ENCODE peak calls at places on chromosomes 12 and 14, in seven cellular contexts. One of them, this sample, is unnamed.

GRCh38 chr14:72023128-72024042 is 91.2 kb downstream of the RGS6 start:
- DNase-seq in IMR-90: no peak
- DNase-seq in H9: no peak
- DNase-seq in mesenchymal stem cell: no peak
- DNase-seq in mesendoderm: no peak
- DNase-seq in neuronal stem cell: no peak
- DNase-seq in H1: no peak
- DNase-seq in this sample: peak

GRCh38 chr12:59046763-59047534 is 126.6 kb upstream of the LRIG3 start:
- DNase-seq in IMR-90: no peak
- DNase-seq in H9: no peak
- DNase-seq in mesenchymal stem cell: no peak
- DNase-seq in mesendoderm: no peak
- DNase-seq in neuronal stem cell: no peak
- DNase-seq in H1: no peak
- DNase-seq in this sample: no peak

GRCh38 chr12:34396861-34397590 is 374.7 kb downstream of the ALG10 start:
- DNase-seq in IMR-90: no peak
- DNase-seq in H9: peak
- DNase-seq in mesenchymal stem cell: no peak
- DNase-seq in mesendoderm: no peak
- DNase-seq in neuronal stem cell: no peak
- DNase-seq in H1: peak
- DNase-seq in this sample: no peak

GRCh38 chr12:25578739-25579138 is 25.7 kb upstream of the LMNTD1 start:
- DNase-seq in IMR-90: no peak
- DNase-seq in H9: no peak
- DNase-seq in mesenchymal stem cell: no peak
- DNase-seq in mesendoderm: no peak
- DNase-seq in neuronal stem cell: no peak
- DNase-seq in H1: no peak
- DNase-seq in this sample: no peak

GRCh38 chr14:92426237-92426636 is 87.3 kb upstream of the RIN3 start:
- DNase-seq in IMR-90: peak
- DNase-seq in H9: no peak
- DNase-seq in mesenchymal stem cell: no peak
- DNase-seq in mesendoderm: no peak
- DNase-seq in neuronal stem cell: no peak
- DNase-seq in H1: no peak
- DNase-seq in this sample: peak

GRCh38 chr12:21852251-21852650 is 77.7 kb upstream of the KCNJ8 start:
- DNase-seq in IMR-90: peak
- DNase-seq in H9: no peak
- DNase-seq in mesenchymal stem cell: no peak
- DNase-seq in mesendoderm: no peak
- DNase-seq in neuronal stem cell: no peak
- DNase-seq in H1: no peak
- DNase-seq in this sample: peak

GRCh38 chr12:26982866-26983265 is 31.3 kb downstream of the TM7SF3 start:
- DNase-seq in IMR-90: no peak
- DNase-seq in H9: no peak
- DNase-seq in mesenchymal stem cell: no peak
- DNase-seq in mesendoderm: no peak
- DNase-seq in neuronal stem cell: no peak
- DNase-seq in H1: no peak
- DNase-seq in this sample: no peak

GRCh38 chr14:95897280-95897679 is 20.6 kb downstream of the TUNAR start:
- DNase-seq in IMR-90: no peak
- DNase-seq in H9: no peak
- DNase-seq in mesenchymal stem cell: no peak
- DNase-seq in mesendoderm: no peak
- DNase-seq in neuronal stem cell: no peak
- DNase-seq in H1: no peak
- DNase-seq in this sample: no peak

GRCh38 chr14:104562606-104563005 is 17.0 kb upstream of the C14orf180 start:
- DNase-seq in IMR-90: no peak
- DNase-seq in H9: no peak
- DNase-seq in mesenchymal stem cell: no peak
- DNase-seq in mesendoderm: no peak
- DNase-seq in neuronal stem cell: no peak
- DNase-seq in H1: no peak
- DNase-seq in this sample: no peak

GRCh38 chr12:12486661-12487240 is 75.9 kb downstream of the DUSP16 start:
- DNase-seq in IMR-90: no peak
- DNase-seq in H9: no peak
- DNase-seq in mesenchymal stem cell: no peak
- DNase-seq in mesendoderm: no peak
- DNase-seq in neuronal stem cell: no peak
- DNase-seq in H1: no peak
- DNase-seq in this sample: no peak

GRCh38 chr12:44523828-44524227 is 352.3 kb downstream of the NELL2 start:
- DNase-seq in IMR-90: no peak
- DNase-seq in H9: no peak
- DNase-seq in mesenchymal stem cell: no peak
- DNase-seq in mesendoderm: no peak
- DNase-seq in neuronal stem cell: no peak
- DNase-seq in H1: no peak
- DNase-seq in this sample: no peak

GRCh38 chr12:31471823-31472222 is 119.1 kb downstream of the DENND5B start:
- DNase-seq in IMR-90: no peak
- DNase-seq in H9: no peak
- DNase-seq in mesenchymal stem cell: no peak
- DNase-seq in mesendoderm: no peak
- DNase-seq in neuronal stem cell: no peak
- DNase-seq in H1: no peak
- DNase-seq in this sample: no peak

GRCh38 chr14:41604793-41605534 is 1.7 kb upstream of the LRFN5 start:
- DNase-seq in IMR-90: peak
- DNase-seq in H9: peak
- DNase-seq in mesenchymal stem cell: peak
- DNase-seq in mesendoderm: peak
- DNase-seq in neuronal stem cell: peak
- DNase-seq in H1: no peak
- DNase-seq in this sample: peak

GRCh38 chr14:95575820-95576473 is 41.1 kb downstream of the GLRX5 start:
- DNase-seq in IMR-90: no peak
- DNase-seq in H9: peak
- DNase-seq in mesenchymal stem cell: no peak
- DNase-seq in mesendoderm: peak
- DNase-seq in neuronal stem cell: no peak
- DNase-seq in H1: no peak
- DNase-seq in this sample: no peak

GRCh38 chr12:67651380-67651695 is 2.8 kb downstream of the DYRK2 start:
- DNase-seq in IMR-90: peak
- DNase-seq in H9: no peak
- DNase-seq in mesenchymal stem cell: peak
- DNase-seq in mesendoderm: peak
- DNase-seq in neuronal stem cell: no peak
- DNase-seq in H1: no peak
- DNase-seq in this sample: no peak

GRCh38 chr12:32502693-32503510 is 103.5 kb downstream of the FGD4 start:
- DNase-seq in IMR-90: peak
- DNase-seq in H9: no peak
- DNase-seq in mesenchymal stem cell: peak
- DNase-seq in mesendoderm: peak
- DNase-seq in neuronal stem cell: no peak
- DNase-seq in H1: no peak
- DNase-seq in this sample: peak

GRCh38 chr14:100076133-100076532 is 10.9 kb downstream of the EVL start:
- DNase-seq in IMR-90: peak
- DNase-seq in H9: peak
- DNase-seq in mesenchymal stem cell: peak
- DNase-seq in mesendoderm: peak
- DNase-seq in neuronal stem cell: no peak
- DNase-seq in H1: no peak
- DNase-seq in this sample: peak

GRCh38 chr12:113689047-113689610 is 217.5 kb upstream of the LHX5 start:
- DNase-seq in IMR-90: no peak
- DNase-seq in H9: no peak
- DNase-seq in mesenchymal stem cell: no peak
- DNase-seq in mesendoderm: no peak
- DNase-seq in neuronal stem cell: no peak
- DNase-seq in H1: no peak
- DNase-seq in this sample: no peak

GRCh38 chr12:42129595-42130204 is 15.0 kb downstream of the GXYLT1 start:
- DNase-seq in IMR-90: peak
- DNase-seq in H9: no peak
- DNase-seq in mesenchymal stem cell: peak
- DNase-seq in mesendoderm: peak
- DNase-seq in neuronal stem cell: peak
- DNase-seq in H1: no peak
- DNase-seq in this sample: peak

GRCh38 chr12:11633968-11634367 is 15.5 kb upstream of the ETV6 start:
- DNase-seq in IMR-90: no peak
- DNase-seq in H9: no peak
- DNase-seq in mesenchymal stem cell: peak
- DNase-seq in mesendoderm: no peak
- DNase-seq in neuronal stem cell: no peak
- DNase-seq in H1: peak
- DNase-seq in this sample: no peak

GRCh38 chr12:89597770-89598169 is 71.9 kb upstream of the POC1B start:
- DNase-seq in IMR-90: no peak
- DNase-seq in H9: no peak
- DNase-seq in mesenchymal stem cell: no peak
- DNase-seq in mesendoderm: no peak
- DNase-seq in neuronal stem cell: no peak
- DNase-seq in H1: no peak
- DNase-seq in this sample: no peak

GRCh38 chr14:86781111-86781510 is 1211.9 kb downstream of the GALC start:
- DNase-seq in IMR-90: no peak
- DNase-seq in H9: no peak
- DNase-seq in mesenchymal stem cell: no peak
- DNase-seq in mesendoderm: no peak
- DNase-seq in neuronal stem cell: no peak
- DNase-seq in H1: no peak
- DNase-seq in this sample: no peak

GRCh38 chr14:105935384-105935783 is 409.0 kb downstream of the TMEM121 start:
- DNase-seq in IMR-90: no peak
- DNase-seq in H9: peak
- DNase-seq in mesenchymal stem cell: no peak
- DNase-seq in mesendoderm: no peak
- DNase-seq in neuronal stem cell: no peak
- DNase-seq in H1: no peak
- DNase-seq in this sample: no peak

GRCh38 chr14:34676516-34677211 is 37.7 kb downstream of the CFL2 start:
- DNase-seq in IMR-90: no peak
- DNase-seq in H9: no peak
- DNase-seq in mesenchymal stem cell: no peak
- DNase-seq in mesendoderm: no peak
- DNase-seq in neuronal stem cell: no peak
- DNase-seq in H1: no peak
- DNase-seq in this sample: no peak
- H3K18ac ChIP-seq in IMR-90: no peak
- H3K18ac ChIP-seq in H9: no peak
- H3K18ac ChIP-seq in mesenchymal stem cell: no peak
- H3K18ac ChIP-seq in mesendoderm: no peak
- H3K18ac ChIP-seq in neuronal stem cell: no peak
- H3K18ac ChIP-seq in H1: no peak
- H3K18ac ChIP-seq in this sample: no peak

GRCh38 chr12:51774936-51775335 is 73.6 kb downstream of the FIGNL2 start:
- DNase-seq in IMR-90: no peak
- DNase-seq in H9: no peak
- DNase-seq in mesenchymal stem cell: no peak
- DNase-seq in mesendoderm: no peak
- DNase-seq in neuronal stem cell: no peak
- DNase-seq in H1: no peak
- DNase-seq in this sample: no peak
- H3K18ac ChIP-seq in IMR-90: no peak
- H3K18ac ChIP-seq in H9: no peak
- H3K18ac ChIP-seq in mesenchymal stem cell: no peak
- H3K18ac ChIP-seq in mesendoderm: no peak
- H3K18ac ChIP-seq in neuronal stem cell: no peak
- H3K18ac ChIP-seq in H1: no peak
- H3K18ac ChIP-seq in this sample: no peak

GRCh38 chr14:68741839-68742470 is 50.9 kb downstream of the ZFP36L1 start:
- DNase-seq in IMR-90: no peak
- DNase-seq in H9: no peak
- DNase-seq in mesenchymal stem cell: no peak
- DNase-seq in mesendoderm: no peak
- DNase-seq in neuronal stem cell: no peak
- DNase-seq in H1: no peak
- DNase-seq in this sample: peak
- H3K18ac ChIP-seq in IMR-90: no peak
- H3K18ac ChIP-seq in H9: no peak
- H3K18ac ChIP-seq in mesenchymal stem cell: no peak
- H3K18ac ChIP-seq in mesendoderm: no peak
- H3K18ac ChIP-seq in neuronal stem cell: peak
- H3K18ac ChIP-seq in H1: no peak
- H3K18ac ChIP-seq in this sample: no peak

GRCh38 chr12:17478908-17479673 is 610.9 kb downstream of the RERGL start:
- DNase-seq in IMR-90: no peak
- DNase-seq in H9: no peak
- DNase-seq in mesenchymal stem cell: no peak
- DNase-seq in mesendoderm: no peak
- DNase-seq in neuronal stem cell: no peak
- DNase-seq in H1: no peak
- DNase-seq in this sample: no peak
- H3K18ac ChIP-seq in IMR-90: no peak
- H3K18ac ChIP-seq in H9: no peak
- H3K18ac ChIP-seq in mesenchymal stem cell: no peak
- H3K18ac ChIP-seq in mesendoderm: no peak
- H3K18ac ChIP-seq in neuronal stem cell: no peak
- H3K18ac ChIP-seq in H1: no peak
- H3K18ac ChIP-seq in this sample: no peak

GRCh38 chr12:20017772-20018171 is 350.6 kb upstream of the PDE3A start:
- DNase-seq in IMR-90: no peak
- DNase-seq in H9: no peak
- DNase-seq in mesenchymal stem cell: no peak
- DNase-seq in mesendoderm: no peak
- DNase-seq in neuronal stem cell: no peak
- DNase-seq in H1: no peak
- DNase-seq in this sample: no peak
- H3K18ac ChIP-seq in IMR-90: no peak
- H3K18ac ChIP-seq in H9: no peak
- H3K18ac ChIP-seq in mesenchymal stem cell: no peak
- H3K18ac ChIP-seq in mesendoderm: no peak
- H3K18ac ChIP-seq in neuronal stem cell: no peak
- H3K18ac ChIP-seq in H1: no peak
- H3K18ac ChIP-seq in this sample: no peak

DNA sequence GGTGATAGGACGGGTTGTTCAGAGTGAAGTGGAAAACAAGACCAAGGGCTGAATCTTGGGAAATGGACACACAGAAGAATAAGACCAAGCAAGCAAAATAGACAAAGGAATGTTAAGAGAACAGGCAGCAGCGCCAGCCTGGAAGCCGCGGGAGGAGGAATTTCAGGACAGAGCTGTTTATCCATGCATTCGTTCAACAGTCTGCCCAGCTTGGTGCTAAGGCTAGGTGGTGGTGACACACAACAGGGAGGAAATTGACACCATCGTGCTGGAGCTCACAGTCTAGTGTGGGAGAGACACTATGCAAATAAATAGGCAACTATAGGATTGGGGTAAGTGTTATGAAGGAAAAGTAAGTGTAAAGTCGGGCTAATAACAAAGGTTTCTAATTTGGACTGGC is 242.8 kb upstream of the FKBP4 start:
- DNase-seq in IMR-90: no peak
- DNase-seq in H9: no peak
- DNase-seq in mesenchymal stem cell: no peak
- DNase-seq in mesendoderm: no peak
- DNase-seq in neuronal stem cell: no peak
- DNase-seq in H1: no peak
- DNase-seq in this sample: no peak
- H3K18ac ChIP-seq in IMR-90: no peak
- H3K18ac ChIP-seq in H9: no peak
- H3K18ac ChIP-seq in mesenchymal stem cell: no peak
- H3K18ac ChIP-seq in mesendoderm: no peak
- H3K18ac ChIP-seq in neuronal stem cell: no peak
- H3K18ac ChIP-seq in H1: no peak
- H3K18ac ChIP-seq in this sample: no peak

This sample was measured in trophoblast cell.